ENCODE peak calls at places on chromosome 12, in eight cellular contexts. One of them, this sample, is unnamed.

GRCh38 chr12:49838973-49839633 is 3.8 kb downstream of the BCDIN3D start:
- DNase-seq in upper lobe of left lung: no peak
- DNase-seq in NCI-H510A treated with DMSO at 0.1 percent for 48 hours: peak; percentile 37
- DNase-seq in neural progenitor cell: peak; percentile 60
- DNase-seq in substantia nigra: no peak
- DNase-seq in pons: peak; percentile 66
- DNase-seq in ACHN: peak; percentile 64
- DNase-seq in anterior cingulate cortex: no peak
- DNase-seq in this sample: peak; percentile 80

GRCh38 chr12:116881325-116881866 is at the start of gene HRK:
- DNase-seq in upper lobe of left lung: peak; percentile 68
- DNase-seq in NCI-H510A treated with DMSO at 0.1 percent for 48 hours: peak; percentile 78
- DNase-seq in neural progenitor cell: no peak
- DNase-seq in substantia nigra: no peak
- DNase-seq in pons: no peak
- DNase-seq in ACHN: no peak
- DNase-seq in anterior cingulate cortex: no peak
- DNase-seq in this sample: peak; percentile 82

GRCh38 chr12:59382678-59383425 is 213.0 kb upstream of the SLC16A7 start:
- DNase-seq in upper lobe of left lung: no peak
- DNase-seq in NCI-H510A treated with DMSO at 0.1 percent for 48 hours: no peak
- DNase-seq in neural progenitor cell: no peak
- DNase-seq in substantia nigra: no peak
- DNase-seq in pons: no peak
- DNase-seq in ACHN: no peak
- DNase-seq in anterior cingulate cortex: no peak
- DNase-seq in this sample: no peak

GRCh38 chr12:88472248-88472647 is 108.0 kb downstream of the KITLG start:
- DNase-seq in upper lobe of left lung: no peak
- DNase-seq in NCI-H510A treated with DMSO at 0.1 percent for 48 hours: no peak
- DNase-seq in neural progenitor cell: no peak
- DNase-seq in substantia nigra: no peak
- DNase-seq in pons: no peak
- DNase-seq in ACHN: peak; percentile 22
- DNase-seq in anterior cingulate cortex: no peak
- DNase-seq in this sample: no peak

GRCh38 chr12:69254857-69255256 is 15.5 kb downstream of the CPSF6 start:
- DNase-seq in upper lobe of left lung: no peak
- DNase-seq in NCI-H510A treated with DMSO at 0.1 percent for 48 hours: no peak
- DNase-seq in neural progenitor cell: no peak
- DNase-seq in substantia nigra: no peak
- DNase-seq in pons: no peak
- DNase-seq in ACHN: no peak
- DNase-seq in anterior cingulate cortex: no peak
- DNase-seq in this sample: no peak

GRCh38 chr12:29354954-29355353 is 26.0 kb downstream of the ERGIC2 start:
- DNase-seq in upper lobe of left lung: no peak
- DNase-seq in NCI-H510A treated with DMSO at 0.1 percent for 48 hours: no peak
- DNase-seq in neural progenitor cell: no peak
- DNase-seq in substantia nigra: no peak
- DNase-seq in pons: no peak
- DNase-seq in ACHN: no peak
- DNase-seq in anterior cingulate cortex: no peak
- DNase-seq in this sample: no peak

GRCh38 chr12:32502693-32503510 is 103.5 kb downstream of the FGD4 start:
- DNase-seq in upper lobe of left lung: no peak
- DNase-seq in NCI-H510A treated with DMSO at 0.1 percent for 48 hours: no peak
- DNase-seq in neural progenitor cell: peak; percentile 20
- DNase-seq in substantia nigra: no peak
- DNase-seq in pons: peak; percentile 89
- DNase-seq in ACHN: no peak
- DNase-seq in anterior cingulate cortex: no peak
- DNase-seq in this sample: no peak

GRCh38 chr12:121334513-121335343 is 17.5 kb downstream of the ANAPC5 start:
- DNase-seq in upper lobe of left lung: no peak
- DNase-seq in NCI-H510A treated with DMSO at 0.1 percent for 48 hours: peak; percentile 91
- DNase-seq in neural progenitor cell: peak; percentile 72
- DNase-seq in substantia nigra: no peak
- DNase-seq in pons: peak; percentile 91
- DNase-seq in ACHN: peak; percentile 80
- DNase-seq in anterior cingulate cortex: no peak
- DNase-seq in this sample: peak; percentile 85

GRCh38 chr12:3107071-3107583 is 29.9 kb downstream of the TSPAN9 start:
- DNase-seq in upper lobe of left lung: no peak
- DNase-seq in NCI-H510A treated with DMSO at 0.1 percent for 48 hours: no peak
- DNase-seq in neural progenitor cell: peak; percentile 46
- DNase-seq in substantia nigra: no peak
- DNase-seq in pons: no peak
- DNase-seq in ACHN: no peak
- DNase-seq in anterior cingulate cortex: no peak
- DNase-seq in this sample: no peak

GRCh38 chr12:70648831-70649230 is 11.6 kb upstream of the PTPRB start:
- DNase-seq in upper lobe of left lung: no peak
- DNase-seq in NCI-H510A treated with DMSO at 0.1 percent for 48 hours: no peak
- DNase-seq in neural progenitor cell: no peak
- DNase-seq in substantia nigra: no peak
- DNase-seq in pons: no peak
- DNase-seq in ACHN: no peak
- DNase-seq in anterior cingulate cortex: no peak
- DNase-seq in this sample: no peak

GRCh38 chr12:3727877-3728632 is 24.9 kb downstream of the CRACR2A start:
- DNase-seq in upper lobe of left lung: no peak
- DNase-seq in NCI-H510A treated with DMSO at 0.1 percent for 48 hours: no peak
- DNase-seq in neural progenitor cell: peak; percentile 20
- DNase-seq in substantia nigra: no peak
- DNase-seq in pons: no peak
- DNase-seq in ACHN: no peak
- DNase-seq in anterior cingulate cortex: no peak
- DNase-seq in this sample: no peak

GRCh38 chr12:120041386-120042231 is 52.6 kb downstream of the BICDL1 start:
- DNase-seq in upper lobe of left lung: no peak
- DNase-seq in NCI-H510A treated with DMSO at 0.1 percent for 48 hours: no peak
- DNase-seq in neural progenitor cell: no peak
- DNase-seq in substantia nigra: no peak
- DNase-seq in pons: no peak
- DNase-seq in ACHN: no peak
- DNase-seq in anterior cingulate cortex: no peak
- DNase-seq in this sample: no peak

GRCh38 chr12:85874064-85874463 is at the start of gene NTS:
- DNase-seq in upper lobe of left lung: no peak
- DNase-seq in NCI-H510A treated with DMSO at 0.1 percent for 48 hours: peak; percentile 31
- DNase-seq in neural progenitor cell: peak; percentile 42
- DNase-seq in substantia nigra: no peak
- DNase-seq in pons: no peak
- DNase-seq in ACHN: peak; percentile 54
- DNase-seq in anterior cingulate cortex: no peak
- DNase-seq in this sample: peak; percentile 50

GRCh38 chr12:10235761-10236631 is 23.3 kb downstream of the GABARAPL1 start:
- DNase-seq in upper lobe of left lung: no peak
- DNase-seq in NCI-H510A treated with DMSO at 0.1 percent for 48 hours: peak; percentile 46
- DNase-seq in neural progenitor cell: peak; percentile 58
- DNase-seq in substantia nigra: no peak
- DNase-seq in pons: peak; percentile 45
- DNase-seq in ACHN: peak; percentile 64
- DNase-seq in anterior cingulate cortex: no peak
- DNase-seq in this sample: peak; percentile 80

GRCh38 chr12:126233625-126234024 is 1168.4 kb downstream of the AACS start:
- DNase-seq in upper lobe of left lung: no peak
- DNase-seq in NCI-H510A treated with DMSO at 0.1 percent for 48 hours: no peak
- DNase-seq in neural progenitor cell: no peak
- DNase-seq in substantia nigra: no peak
- DNase-seq in pons: no peak
- DNase-seq in ACHN: no peak
- DNase-seq in anterior cingulate cortex: no peak
- DNase-seq in this sample: no peak

GRCh38 chr12:132711169-132711843 is 664 bp downstream of the PGAM5 start:
- DNase-seq in upper lobe of left lung: peak; percentile 90
- DNase-seq in NCI-H510A treated with DMSO at 0.1 percent for 48 hours: no peak
- DNase-seq in neural progenitor cell: peak; percentile 52
- DNase-seq in substantia nigra: no peak
- DNase-seq in pons: no peak
- DNase-seq in ACHN: peak; percentile 48
- DNase-seq in anterior cingulate cortex: no peak
- DNase-seq in this sample: peak; percentile 64

GRCh38 chr12:93785262-93786010 is 108.3 kb downstream of the CRADD start:
- DNase-seq in upper lobe of left lung: no peak
- DNase-seq in NCI-H510A treated with DMSO at 0.1 percent for 48 hours: no peak
- DNase-seq in neural progenitor cell: peak; percentile 19
- DNase-seq in substantia nigra: no peak
- DNase-seq in pons: peak; percentile 45
- DNase-seq in ACHN: peak; percentile 97
- DNase-seq in anterior cingulate cortex: no peak
- DNase-seq in this sample: peak; percentile 49

GRCh38 chr12:52611080-52611468 is 7.3 kb downstream of the KRT73 start:
- DNase-seq in upper lobe of left lung: no peak
- DNase-seq in NCI-H510A treated with DMSO at 0.1 percent for 48 hours: no peak
- DNase-seq in neural progenitor cell: no peak
- DNase-seq in substantia nigra: no peak
- DNase-seq in pons: no peak
- DNase-seq in ACHN: no peak
- DNase-seq in anterior cingulate cortex: no peak
- DNase-seq in this sample: no peak

GRCh38 chr12:129900306-129900705 is 3.5 kb downstream of the TMEM132D start:
- DNase-seq in upper lobe of left lung: peak; percentile 51
- DNase-seq in NCI-H510A treated with DMSO at 0.1 percent for 48 hours: no peak
- DNase-seq in neural progenitor cell: no peak
- DNase-seq in substantia nigra: no peak
- DNase-seq in pons: no peak
- DNase-seq in ACHN: no peak
- DNase-seq in anterior cingulate cortex: no peak
- DNase-seq in this sample: no peak

GRCh38 chr12:58502236-58502635 is 418.1 kb downstream of the LRIG3 start:
- DNase-seq in upper lobe of left lung: no peak
- DNase-seq in NCI-H510A treated with DMSO at 0.1 percent for 48 hours: peak; percentile 74
- DNase-seq in neural progenitor cell: peak; percentile 85
- DNase-seq in substantia nigra: no peak
- DNase-seq in pons: peak; percentile 12
- DNase-seq in ACHN: no peak
- DNase-seq in anterior cingulate cortex: no peak
- DNase-seq in this sample: peak; percentile 83

GRCh38 chr12:46304080-46304479 is 35.2 kb upstream of the SLC38A1 start:
- DNase-seq in upper lobe of left lung: no peak
- DNase-seq in NCI-H510A treated with DMSO at 0.1 percent for 48 hours: no peak
- DNase-seq in neural progenitor cell: no peak
- DNase-seq in substantia nigra: no peak
- DNase-seq in pons: no peak
- DNase-seq in ACHN: no peak
- DNase-seq in anterior cingulate cortex: no peak
- DNase-seq in this sample: no peak

GRCh38 chr12:116390656-116391335 is 113.3 kb upstream of the MED13L start:
- DNase-seq in upper lobe of left lung: no peak
- DNase-seq in NCI-H510A treated with DMSO at 0.1 percent for 48 hours: no peak
- DNase-seq in neural progenitor cell: no peak
- DNase-seq in substantia nigra: no peak
- DNase-seq in pons: no peak
- DNase-seq in ACHN: no peak
- DNase-seq in anterior cingulate cortex: no peak
- DNase-seq in this sample: no peak

GRCh38 chr12:113142173-113142885 is 6.8 kb upstream of the RASAL1 start:
- DNase-seq in upper lobe of left lung: no peak
- DNase-seq in NCI-H510A treated with DMSO at 0.1 percent for 48 hours: no peak
- DNase-seq in neural progenitor cell: no peak
- DNase-seq in substantia nigra: peak; percentile 80
- DNase-seq in pons: peak; percentile 96
- DNase-seq in ACHN: no peak
- DNase-seq in anterior cingulate cortex: peak; percentile 93
- DNase-seq in this sample: no peak

GRCh38 chr12:86254399-86255107 is 1.6 kb downstream of the MGAT4C start:
- DNase-seq in upper lobe of left lung: no peak
- DNase-seq in NCI-H510A treated with DMSO at 0.1 percent for 48 hours: peak; percentile 24
- DNase-seq in neural progenitor cell: no peak
- DNase-seq in substantia nigra: no peak
- DNase-seq in pons: no peak
- DNase-seq in ACHN: no peak
- DNase-seq in anterior cingulate cortex: no peak
- DNase-seq in this sample: peak; percentile 10

GRCh38 chr12:114018669-114019068 is 52.5 kb upstream of the RBM19 start:
- DNase-seq in upper lobe of left lung: no peak
- DNase-seq in NCI-H510A treated with DMSO at 0.1 percent for 48 hours: peak; percentile 45
- DNase-seq in neural progenitor cell: no peak
- DNase-seq in substantia nigra: no peak
- DNase-seq in pons: no peak
- DNase-seq in ACHN: no peak
- DNase-seq in anterior cingulate cortex: no peak
- DNase-seq in this sample: peak; percentile 50

GRCh38 chr12:46558696-46559095 is 186.1 kb upstream of the SLC38A2 start:
- DNase-seq in upper lobe of left lung: no peak
- DNase-seq in NCI-H510A treated with DMSO at 0.1 percent for 48 hours: no peak
- DNase-seq in neural progenitor cell: no peak
- DNase-seq in substantia nigra: no peak
- DNase-seq in pons: no peak
- DNase-seq in ACHN: no peak
- DNase-seq in anterior cingulate cortex: no peak
- DNase-seq in this sample: no peak

GRCh38 chr12:23816394-23816851 is 133.0 kb downstream of the SOX5 start:
- DNase-seq in upper lobe of left lung: no peak
- DNase-seq in NCI-H510A treated with DMSO at 0.1 percent for 48 hours: peak; percentile 61
- DNase-seq in neural progenitor cell: no peak
- DNase-seq in substantia nigra: no peak
- DNase-seq in pons: no peak
- DNase-seq in ACHN: no peak
- DNase-seq in anterior cingulate cortex: no peak
- DNase-seq in this sample: peak; percentile 99

GRCh38 chr12:116053479-116054195 is 223.9 kb downstream of the MED13L start:
- DNase-seq in upper lobe of left lung: no peak
- DNase-seq in NCI-H510A treated with DMSO at 0.1 percent for 48 hours: no peak
- DNase-seq in neural progenitor cell: no peak
- DNase-seq in substantia nigra: no peak
- DNase-seq in pons: peak; percentile 57
- DNase-seq in ACHN: peak; percentile 16
- DNase-seq in anterior cingulate cortex: no peak
- DNase-seq in this sample: no peak

GRCh38 chr12:44379827-44380226 is 496.3 kb downstream of the NELL2 start:
- DNase-seq in upper lobe of left lung: no peak
- DNase-seq in NCI-H510A treated with DMSO at 0.1 percent for 48 hours: no peak
- DNase-seq in neural progenitor cell: peak; percentile 27
- DNase-seq in substantia nigra: no peak
- DNase-seq in pons: no peak
- DNase-seq in ACHN: no peak
- DNase-seq in anterior cingulate cortex: no peak
- DNase-seq in this sample: no peak

GRCh38 chr12:106903241-106903950 is 52.3 kb upstream of the TMEM263 start:
- DNase-seq in upper lobe of left lung: peak; percentile 95
- DNase-seq in NCI-H510A treated with DMSO at 0.1 percent for 48 hours: no peak
- DNase-seq in neural progenitor cell: peak; percentile 93
- DNase-seq in substantia nigra: no peak
- DNase-seq in pons: no peak
- DNase-seq in ACHN: peak; percentile 74
- DNase-seq in anterior cingulate cortex: peak; percentile 4
- DNase-seq in this sample: peak; percentile 91

GRCh38 chr12:105986779-105987686 is 151.7 kb downstream of the NUAK1 start:
- DNase-seq in upper lobe of left lung: no peak
- DNase-seq in NCI-H510A treated with DMSO at 0.1 percent for 48 hours: no peak
- DNase-seq in neural progenitor cell: no peak
- DNase-seq in substantia nigra: no peak
- DNase-seq in pons: no peak
- DNase-seq in ACHN: no peak
- DNase-seq in anterior cingulate cortex: no peak
- DNase-seq in this sample: no peak

GRCh38 chr12:47078733-47079364 is 572 bp upstream of the PCED1B start:
- DNase-seq in upper lobe of left lung: peak; percentile 40
- DNase-seq in NCI-H510A treated with DMSO at 0.1 percent for 48 hours: no peak
- DNase-seq in neural progenitor cell: peak; percentile 34
- DNase-seq in substantia nigra: no peak
- DNase-seq in pons: no peak
- DNase-seq in ACHN: peak; percentile 62
- DNase-seq in anterior cingulate cortex: no peak
- DNase-seq in this sample: peak; percentile 68

GRCh38 chr12:68646484-68646883 is 35.8 kb downstream of the RAP1B start:
- DNase-seq in upper lobe of left lung: no peak
- DNase-seq in NCI-H510A treated with DMSO at 0.1 percent for 48 hours: no peak
- DNase-seq in neural progenitor cell: no peak
- DNase-seq in substantia nigra: no peak
- DNase-seq in pons: peak; percentile 32
- DNase-seq in ACHN: no peak
- DNase-seq in anterior cingulate cortex: no peak
- DNase-seq in this sample: no peak

GRCh38 chr12:38932320-38932719 is 26.9 kb upstream of the CPNE8 start:
- DNase-seq in upper lobe of left lung: no peak
- DNase-seq in NCI-H510A treated with DMSO at 0.1 percent for 48 hours: no peak
- DNase-seq in neural progenitor cell: no peak
- DNase-seq in substantia nigra: no peak
- DNase-seq in pons: no peak
- DNase-seq in ACHN: no peak
- DNase-seq in anterior cingulate cortex: no peak
- DNase-seq in this sample: no peak